ENCODE peak calls at places on chromosomes 2 and 18, in four cellular contexts. T, K, R and F are unnamed samples.

GRCh38 chr18:46578987-46579386 is 78.0 kb downstream of the LOXHD1 start:
- DNase-seq in K (no peak), R (no peak), T (no peak), F (no peak)

GRCh38 chr2:108534577-108535379 is 508 bp downstream of the LIMS1 start:
- DNase-seq in K (peak), T (peak), R (peak), F (peak)

GRCh38 chr18:77132369-77133050 is at the start of gene MBP:
- DNase-seq in K (no peak), R (peak), T (peak), F (peak)

GRCh38 chr2:157172866-157173578 is 84.5 kb upstream of the GALNT5 start:
- DNase-seq in T (no peak), R (no peak), K (no peak), F (no peak)

GRCh38 chr2:58571181-58571852 is 330.2 kb upstream of the FANCL start:
- DNase-seq in T (no peak), K (peak), R (peak), F (peak)

GRCh38 chr2:32954206-32954605 is 7.5 kb downstream of the LTBP1 start:
- DNase-seq in R (no peak), K (no peak), T (no peak), F (no peak)

GRCh38 chr2:241315183-241315878 is at the start of gene HDLBP:
- DNase-seq in T (peak), R (peak), K (peak), F (peak)

GRCh38 chr2:32626591-32627221 is 1.1 kb upstream of the TTC27 start:
- DNase-seq in T (no peak), K (no peak), R (no peak), F (no peak)

GRCh38 chr2:42769583-42770287 is 5.8 kb upstream of the OXER1 start:
- DNase-seq in R (no peak), T (no peak), K (no peak), F (no peak)

GRCh38 chr2:174035981-174036742 is 71.0 kb upstream of the SP3 start:
- DNase-seq in R (no peak), T (no peak), K (no peak), F (no peak)

GRCh38 chr18:58866261-58867232 is 1.9 kb downstream of the ZNF532 start:
- DNase-seq in T (no peak), K (peak), R (no peak), F (no peak)

GRCh38 chr2:201827621-201828020 is 21.3 kb downstream of the CDK15 start:
- DNase-seq in T (no peak), R (no peak), K (no peak), F (no peak)

GRCh38 chr2:10039658-10040410 is 3.5 kb upstream of the KLF11 start:
- DNase-seq in R (no peak), T (no peak), K (peak), F (no peak)

GRCh38 chr2:70133521-70134348 is 46.5 kb downstream of the PCBP1 start:
- DNase-seq in R (peak), T (no peak), K (no peak), F (no peak)

GRCh38 chr2:216583157-216583556 is 50.1 kb upstream of the IGFBP2 start:
- DNase-seq in K (no peak), R (no peak), T (no peak), F (no peak)

GRCh38 chr2:144464730-144465129 is 55.2 kb downstream of the ZEB2 start:
- DNase-seq in R (no peak), K (no peak), T (no peak), F (no peak)

GRCh38 chr2:235807347-235807746 is 313.5 kb downstream of the AGAP1 start:
- DNase-seq in T (no peak), R (no peak), K (peak), F (no peak)

GRCh38 chr18:13026583-13027270 is 35.6 kb downstream of the CEP192 start:
- DNase-seq in T (no peak), R (no peak), K (no peak), F (no peak)

GRCh38 chr18:3972291-3972985 is 482.7 kb downstream of the DLGAP1 start:
- DNase-seq in K (no peak), R (no peak), T (no peak), F (no peak)

GRCh38 chr2:24635181-24635580 is 144.1 kb downstream of the NCOA1 start:
- DNase-seq in T (no peak), K (no peak), R (no peak), F (no peak)

GRCh38 chr2:57181315-57182038 is 865.1 kb upstream of the VRK2 start:
- DNase-seq in T (no peak), R (no peak), K (no peak), F (no peak)

GRCh38 chr2:240205348-240205747 is 64.9 kb upstream of the OTOS start:
- DNase-seq in T (peak), K (no peak), R (no peak), F (no peak)

GRCh38 chr2:69026638-69027037 is 13.7 kb downstream of the ANTXR1 start:
- DNase-seq in T (no peak), K (no peak), R (no peak), F (no peak)

GRCh38 chr2:239304533-239305221 is 96.1 kb downstream of the HDAC4 start:
- DNase-seq in R (no peak), T (no peak), K (peak), F (no peak)